ENCODE peak calls at places on chromosomes 6 and 20, in seven cellular contexts. M is CD8-positive, alpha-beta T cell; P is globus pallidus; I is psoas muscle; E is GM23248; V is prostate gland; T is progenitor cell of endocrine pancreas. D is an unnamed sample.

GRCh38 chr6:6557504-6557839 is 31.0 kb upstream of the LY86 start:
- DNase-seq in T (no peak), P (no peak), M (no peak), E (no peak), V (no peak), I (no peak), D (no peak)

GRCh38 chr20:45355209-45355608 is 7.0 kb upstream of the SDC4 start:
- DNase-seq in T (no peak), M (no peak), P (no peak), I (no peak), E (peak; percentile 86), V (no peak), D (no peak)

GRCh38 chr6:116266803-116267202 is 12.9 kb downstream of the TSPYL1 start:
- DNase-seq in T (no peak), E (peak; percentile 76), V (no peak), M (no peak), P (no peak), I (no peak), D (no peak)

GRCh38 chr20:53939554-53940355 is 130.6 kb downstream of the BCAS1 start:
- DNase-seq in M (peak; percentile 79), I (peak; percentile 93), V (peak; percentile 92), P (peak; percentile 92), T (peak; percentile 63), E (peak; percentile 97), D (peak; percentile 82)

GRCh38 chr20:35742741-35743523 is 872 bp upstream of the RBM39 start:
- DNase-seq in T (no peak), M (no peak), E (peak; percentile 34), V (no peak), P (peak; percentile 46), I (no peak), D (no peak)

GRCh38 chr6:7587631-7588100 is 2.3 kb upstream of the SNRNP48 start:
- DNase-seq in I (no peak), T (no peak), P (no peak), M (no peak), V (no peak), E (peak; percentile 68), D (no peak)

GRCh38 chr20:57977141-57977540 is 251.3 kb downstream of the ANKRD60 start:
- DNase-seq in T (no peak), I (no peak), E (no peak), M (no peak), P (no peak), V (no peak), D (no peak)

GRCh38 chr6:38640216-38640909 is 634 bp upstream of the BTBD9 start:
- DNase-seq in T (no peak), M (no peak), V (no peak), P (peak; percentile 70), E (peak; percentile 88), I (no peak), D (no peak)

GRCh38 chr6:16244869-16245451 is 6.6 kb downstream of the GMPR start:
- DNase-seq in M (no peak), P (no peak), T (no peak), V (no peak), E (no peak), I (no peak), D (peak; percentile 64)

GRCh38 chr20:12028771-12029170 is 111.1 kb downstream of the BTBD3 start:
- DNase-seq in I (no peak), E (no peak), M (no peak), P (no peak), V (no peak), T (no peak), D (no peak)

GRCh38 chr6:38489951-38490350 is 149.8 kb downstream of the BTBD9 start:
- DNase-seq in M (no peak), V (no peak), I (no peak), T (no peak), E (peak; percentile 69), P (no peak), D (no peak)

D was measured in smooth muscle cell of the brain vasculature.